ENCODE peak calls at places on chromosome 22, in five cellular contexts. One of them, this sample, is unnamed.

GRCh38 chr22:43917523-43917922 is 6.1 kb upstream of the PNPLA3 start:
- ATAC-seq in aorta: no peak
- ATAC-seq in pancreas: no peak
- ATAC-seq in activated naive CD8-positive, alpha-beta T cell treated with anti-CD3 and anti-CD28 coated beads, Interleukin-2, amount 50 U/mL, for 24 hours: no peak
- ATAC-seq in HCT116: no peak
- ATAC-seq in this sample: no peak

GRCh38 chr22:37822079-37822833 is 926 bp upstream of the GALR3 start:
- ATAC-seq in pancreas: no peak
- ATAC-seq in activated naive CD8-positive, alpha-beta T cell treated with anti-CD3 and anti-CD28 coated beads, Interleukin-2, amount 50 U/mL, for 24 hours: no peak
- ATAC-seq in aorta: no peak
- ATAC-seq in HCT116: no peak
- ATAC-seq in this sample: peak; percentile 7

GRCh38 chr22:19986011-19986409 is 30.6 kb downstream of the ARVCF start:
- ATAC-seq in activated naive CD8-positive, alpha-beta T cell treated with anti-CD3 and anti-CD28 coated beads, Interleukin-2, amount 50 U/mL, for 24 hours: no peak
- ATAC-seq in aorta: no peak
- ATAC-seq in pancreas: no peak
- ATAC-seq in HCT116: no peak
- ATAC-seq in this sample: no peak

GRCh38 chr22:17112491-17113042 is 8.6 kb downstream of the TMEM121B start:
- ATAC-seq in aorta: no peak
- ATAC-seq in activated naive CD8-positive, alpha-beta T cell treated with anti-CD3 and anti-CD28 coated beads, Interleukin-2, amount 50 U/mL, for 24 hours: no peak
- ATAC-seq in pancreas: no peak
- ATAC-seq in HCT116: no peak
- ATAC-seq in this sample: no peak

GRCh38 chr22:20247608-20248171 is 20.4 kb downstream of the RTN4R start:
- ATAC-seq in activated naive CD8-positive, alpha-beta T cell treated with anti-CD3 and anti-CD28 coated beads, Interleukin-2, amount 50 U/mL, for 24 hours: no peak
- ATAC-seq in HCT116: no peak
- ATAC-seq in aorta: no peak
- ATAC-seq in pancreas: peak; percentile 16
- ATAC-seq in this sample: no peak

GRCh38 chr22:31954535-31955326 is 10.4 kb downstream of the YWHAH start:
- ATAC-seq in activated naive CD8-positive, alpha-beta T cell treated with anti-CD3 and anti-CD28 coated beads, Interleukin-2, amount 50 U/mL, for 24 hours: no peak
- ATAC-seq in pancreas: no peak
- ATAC-seq in aorta: peak; percentile 70
- ATAC-seq in HCT116: no peak
- ATAC-seq in this sample: no peak

GRCh38 chr22:40792451-40792850 is 26.7 kb downstream of the SLC25A17 start:
- ATAC-seq in aorta: no peak
- ATAC-seq in pancreas: no peak
- ATAC-seq in activated naive CD8-positive, alpha-beta T cell treated with anti-CD3 and anti-CD28 coated beads, Interleukin-2, amount 50 U/mL, for 24 hours: no peak
- ATAC-seq in HCT116: no peak
- ATAC-seq in this sample: no peak

GRCh38 chr22:32044913-32045312 is 1.9 kb downstream of the SLC5A1 start:
- ATAC-seq in aorta: peak; percentile 54
- ATAC-seq in HCT116: no peak
- ATAC-seq in pancreas: peak; percentile 62
- ATAC-seq in activated naive CD8-positive, alpha-beta T cell treated with anti-CD3 and anti-CD28 coated beads, Interleukin-2, amount 50 U/mL, for 24 hours: no peak
- ATAC-seq in this sample: no peak

GRCh38 chr22:19619144-19620009 is 94.9 kb upstream of the SEPTIN5 start:
- ATAC-seq in HCT116: no peak
- ATAC-seq in pancreas: no peak
- ATAC-seq in aorta: no peak
- ATAC-seq in activated naive CD8-positive, alpha-beta T cell treated with anti-CD3 and anti-CD28 coated beads, Interleukin-2, amount 50 U/mL, for 24 hours: no peak
- ATAC-seq in this sample: no peak

GRCh38 chr22:46941958-46942815 is 179.7 kb downstream of the TBC1D22A start:
- ATAC-seq in pancreas: no peak
- ATAC-seq in HCT116: no peak
- ATAC-seq in aorta: no peak
- ATAC-seq in activated naive CD8-positive, alpha-beta T cell treated with anti-CD3 and anti-CD28 coated beads, Interleukin-2, amount 50 U/mL, for 24 hours: no peak
- ATAC-seq in this sample: no peak

This sample was measured in SK-N-SH treated with all-trans-retinoic acid at 6 μM for 48 hours.